ENCODE peak calls at places on chromosomes 7 and 10, in eight cellular contexts. R, W, B, A, S, Q, M and T are unnamed samples.
A peak's percentile ranks its signal among the peaks of the same experiment; 100 is the strongest.

GRCh38 chr10:88820990-88821389 is 18.5 kb downstream of the LIPM start:
- DNase-seq in W (no peak), S (no peak), B (no peak), A (no peak), M (no peak), Q (no peak), R (peak; percentile 34), T (no peak)

GRCh38 chr10:60883187-60883586 is 60.8 kb downstream of the RHOBTB1 start:
- DNase-seq in W (no peak), Q (no peak), A (no peak), R (no peak), B (no peak), S (no peak), M (no peak), T (peak; percentile 21)

GRCh38 chr10:44042926-44043602 is 341.8 kb downstream of the CXCL12 start:
- DNase-seq in A (no peak), B (no peak), S (no peak), M (no peak), R (no peak), W (no peak), Q (no peak), T (no peak)

GRCh38 chr7:151821226-151821625 is 55.7 kb downstream of the PRKAG2 start:
- DNase-seq in A (no peak), Q (no peak), R (no peak), W (no peak), S (no peak), M (no peak), B (no peak), T (no peak)

GRCh38 chr10:127338391-127339108 is 142.2 kb upstream of the INSYN2A start:
- DNase-seq in Q (no peak), A (no peak), S (no peak), W (no peak), R (peak; percentile 20), M (no peak), B (no peak), T (no peak)

GRCh38 chr7:107138696-107139420 is 29.9 kb upstream of the HBP1 start:
- DNase-seq in S (no peak), M (no peak), W (no peak), R (no peak), A (no peak), Q (no peak), B (no peak), T (no peak)

GRCh38 chr10:61847087-61847486 is 54.4 kb upstream of the ARID5B start:
- DNase-seq in R (no peak), Q (no peak), W (no peak), B (no peak), A (no peak), M (no peak), S (no peak), T (no peak)

GRCh38 chr10:87842220-87842641 is 21.1 kb downstream of the KLLN start:
- DNase-seq in R (peak; percentile 12), M (no peak), W (peak; percentile 55), Q (no peak), B (no peak), A (no peak), S (no peak), T (no peak)

GRCh38 chr10:23918839-23919238 is 290.1 kb upstream of the KIAA1217 start:
- DNase-seq in M (no peak), B (no peak), S (no peak), R (no peak), Q (no peak), W (no peak), A (no peak), T (no peak)

GRCh38 chr7:75740846-75741497 is 2.2 kb upstream of the HIP1 start:
- DNase-seq in S (peak; percentile 34), Q (peak; percentile 31), R (no peak), A (no peak), M (peak; percentile 54), W (peak; percentile 64), B (peak; percentile 69), T (no peak)

GRCh38 chr10:26214538-26215461 is 1.8 kb upstream of the GAD2 start:
- DNase-seq in W (no peak), Q (no peak), R (no peak), M (no peak), S (no peak), A (no peak), B (no peak), T (peak; percentile 18)

GRCh38 chr10:108735380-108735779 is 1187.9 kb downstream of the XPNPEP1 start:
- DNase-seq in Q (no peak), R (peak; percentile 2), A (no peak), B (no peak), M (no peak), S (no peak), W (no peak), T (no peak)